ENCODE peak calls at places on chromosomes 11 and 22, in ten cellular contexts. M is NCI-H1105; L is stimulated activated CD8-positive, alpha-beta memory T cell treated with anti-CD3 and anti-CD28 coated beads, Interleukin-15, amount 100 ng/mL, for 4 hours; B is AG04450; O is NCI-H774; I is substantia nigra; K is A549; P is lower leg skin; E is activated T-cell treated with anti-CD3 and anti-CD28 coated beads for 4 hours; N is activated CD4-positive, alpha-beta T cell treated with anti-CD3 and anti-CD28 coated beads, Interleukin-2, amount 10 ng/mL, durations not matched to agents 7 days and 5 days. Q is an unnamed sample.

GRCh38 chr11:108973402-108974119 is 308.7 kb downstream of the DDX10 start:
- DNase-seq in L (no peak), N (no peak), B (peak), E (no peak), M (no peak), O (no peak), K (peak), P (no peak), I (no peak), Q (peak)

GRCh38 chr11:112374486-112375140 is 114.0 kb upstream of the PLET1 start:
- DNase-seq in B (no peak), K (no peak), E (no peak), N (no peak), L (no peak), O (no peak), I (no peak), P (no peak), M (no peak), Q (no peak)

GRCh38 chr11:88415495-88415894 is 78.0 kb upstream of the CTSC start:
- DNase-seq in I (no peak), E (no peak), M (no peak), B (no peak), L (no peak), P (no peak), N (no peak), K (no peak), O (no peak), Q (no peak)

GRCh38 chr11:28460348-28460747 is 352.2 kb downstream of the METTL15 start:
- DNase-seq in L (no peak), N (no peak), I (no peak), O (no peak), B (no peak), P (no peak), E (no peak), M (no peak), K (no peak), Q (no peak)

GRCh38 chr11:34405079-34405858 is 33.5 kb upstream of the CAT start:
- DNase-seq in M (no peak), L (no peak), P (peak), B (no peak), N (no peak), O (no peak), E (no peak), I (no peak), K (no peak), Q (no peak)

GRCh38 chr11:40328890-40329617 is 1130.4 kb downstream of the LRRC4C start:
- DNase-seq in P (peak), B (peak), K (peak), N (no peak), L (no peak), E (no peak), I (no peak), M (peak), O (peak), Q (peak)

GRCh38 chr11:44775366-44776356 is 48.9 kb downstream of the TSPAN18 start:
- DNase-seq in K (peak), M (peak), N (peak), B (no peak), E (peak), L (peak), P (no peak), O (peak), I (no peak), Q (peak)

GRCh38 chr11:119624102-119624615 is 104.8 kb downstream of the NECTIN1 start:
- DNase-seq in L (no peak), M (no peak), O (no peak), E (no peak), B (no peak), N (no peak), K (peak), P (no peak), I (no peak), Q (no peak)

GRCh38 chr11:44659641-44660040 is 67.1 kb upstream of the TSPAN18 start:
- DNase-seq in K (no peak), M (no peak), N (no peak), E (no peak), O (no peak), I (no peak), P (no peak), B (no peak), L (no peak), Q (peak)

GRCh38 chr11:12118940-12119339 is 8.6 kb downstream of the MICAL2 start:
- DNase-seq in E (no peak), L (no peak), P (no peak), N (no peak), M (no peak), O (no peak), K (no peak), B (no peak), I (no peak), Q (no peak)

GRCh38 chr11:36792870-36793541 is 195.0 kb upstream of the RAG2 start:
- DNase-seq in O (no peak), P (no peak), B (no peak), L (no peak), K (no peak), I (no peak), M (no peak), N (no peak), E (no peak), Q (no peak)

GRCh38 chr22:41447435-41448188 is 1.0 kb upstream of the TOB2 start:
- DNase-seq in K (no peak), N (peak), O (peak), E (peak), L (no peak), P (peak), M (peak), B (no peak), I (peak), Q (peak)

GRCh38 chr11:132352497-132352896 is 982.1 kb downstream of the NTM start:
- DNase-seq in I (no peak), L (no peak), N (no peak), E (no peak), B (no peak), K (no peak), O (no peak), M (no peak), P (no peak), Q (no peak)

GRCh38 chr22:40512426-40513136 is 123.9 kb downstream of the MRTFA start:
- DNase-seq in M (no peak), L (no peak), K (peak), I (no peak), P (peak), N (no peak), O (no peak), B (peak), E (no peak), Q (peak)

GRCh38 chr11:122668562-122669090 is 13.1 kb downstream of the UBASH3B start:
- DNase-seq in B (peak), O (no peak), N (no peak), P (no peak), E (no peak), I (no peak), M (no peak), K (peak), L (no peak), Q (peak)

GRCh38 chr22:24465566-24465965 is 29.6 kb upstream of the UPB1 start:
- DNase-seq in E (no peak), L (no peak), K (no peak), I (no peak), N (no peak), B (peak), P (no peak), M (no peak), O (no peak), Q (no peak)

GRCh38 chr11:65492637-65493366 is 6.0 kb upstream of the MALAT1 start:
- DNase-seq in I (peak), M (no peak), K (no peak), N (no peak), B (no peak), L (no peak), P (peak), O (no peak), E (no peak), Q (peak)

GRCh38 chr11:86990520-86990919 is 35.3 kb upstream of the FZD4 start:
- DNase-seq in L (no peak), O (no peak), K (no peak), E (no peak), N (no peak), P (no peak), M (no peak), B (no peak), I (no peak), Q (peak)

GRCh38 chr22:48698618-48699017 is 1129.1 kb downstream of the BRD1 start:
- DNase-seq in B (no peak), N (no peak), L (no peak), I (no peak), K (no peak), P (no peak), O (no peak), M (no peak), E (no peak), Q (no peak)

GRCh38 chr22:37999236-37999635 is 14.9 kb upstream of the SOX10 start:
- DNase-seq in O (no peak), P (peak), B (no peak), I (no peak), N (no peak), M (no peak), E (no peak), K (no peak), L (no peak), Q (no peak)

GRCh38 chr11:124945826-124946225 is 8.2 kb upstream of the CCDC15 start:
- DNase-seq in P (no peak), I (no peak), B (no peak), N (no peak), O (no peak), K (no peak), L (no peak), M (no peak), E (no peak), Q (no peak)

GRCh38 chr22:27164781-27165503 is 507.6 kb downstream of the MIAT start:
- DNase-seq in I (no peak), M (no peak), N (no peak), E (no peak), K (no peak), L (no peak), P (no peak), O (no peak), B (no peak), Q (no peak)

GRCh38 chr11:117824571-117825537 is at the start of gene FXYD2:
- DNase-seq in P (no peak), I (no peak), O (no peak), N (no peak), M (no peak), L (no peak), E (no peak), B (no peak), K (no peak), Q (no peak)

GRCh38 chr22:29914165-29914564 is 31.2 kb downstream of the MTMR3 start:
- DNase-seq in E (no peak), L (no peak), N (no peak), K (no peak), O (no peak), B (peak), M (no peak), I (no peak), P (no peak), Q (peak)

GRCh38 chr11:44894217-44894617 is 56.5 kb downstream of the TP53I11 start:
- DNase-seq in M (peak), N (peak), K (peak), B (peak), O (peak), E (peak), L (peak), P (no peak), I (peak), Q (peak)

GRCh38 chr11:46555269-46556054 is 38.4 kb downstream of the AMBRA1 start:
- DNase-seq in N (peak), O (no peak), K (no peak), P (no peak), E (no peak), M (no peak), B (no peak), L (no peak), I (no peak), Q (peak)

GRCh38 chr11:80841716-80842115 is 1400.9 kb upstream of the TENM4 start:
- DNase-seq in K (no peak), L (no peak), M (no peak), E (no peak), O (no peak), B (no peak), N (no peak), P (no peak), I (no peak), Q (no peak)

GRCh38 chr22:33271390-33272161 is 213.4 kb upstream of the SYN3 start:
- DNase-seq in E (no peak), K (no peak), N (no peak), O (peak), B (no peak), I (peak), M (peak), L (no peak), P (no peak), Q (peak)